ENCODE peak calls at places on chromosomes 12 and 14, in ten cellular contexts. F, S, U, L, T, Z, A, X, I and K are unnamed samples.
A peak's percentile ranks its signal among the peaks of the same experiment; 100 is the strongest.

GRCh38 chr12:41891226-41891625 is 253.4 kb downstream of the GXYLT1 start:
- DNase-seq in F (no peak), S (no peak), U (no peak), L (no peak), T (no peak), Z (no peak), A (no peak), X (no peak), I (no peak), K (no peak)

GRCh38 chr12:94844452-94844851 is 159.0 kb downstream of the NDUFA12 start:
- DNase-seq in F (no peak), S (no peak), U (no peak), L (no peak), T (no peak), Z (no peak), A (no peak), X (no peak), I (no peak), K (no peak)

GRCh38 chr14:99459491-99460100 is 21.1 kb downstream of the SETD3 start:
- DNase-seq in F (no peak), S (no peak), U (no peak), L (no peak), T (peak; percentile 16), Z (no peak), A (no peak), X (no peak), I (no peak), K (peak; percentile 3)

GRCh38 chr12:50589650-50590435 is 85.1 kb downstream of the DIP2B start:
- DNase-seq in F (no peak), S (peak; percentile 45), U (no peak), L (peak; percentile 73), T (peak; percentile 99), Z (no peak), A (peak; percentile 91), X (no peak), I (no peak), K (peak; percentile 41)

GRCh38 chr12:26028953-26029740 is 70.7 kb downstream of the RASSF8 start:
- DNase-seq in F (peak; percentile 34), S (no peak), U (peak; percentile 63), L (peak; percentile 38), T (peak; percentile 52), Z (peak; percentile 45), A (peak; percentile 72), X (no peak), I (no peak), K (peak; percentile 56)

GRCh38 chr14:67068246-67068645 is 121.0 kb upstream of the GARIN2 start:
- DNase-seq in F (no peak), S (peak; percentile 16), U (no peak), L (no peak), T (peak; percentile 35), Z (no peak), A (no peak), X (no peak), I (no peak), K (no peak)

GRCh38 chr12:108565976-108566375 is 3.6 kb downstream of the ISCU start:
- DNase-seq in F (peak; percentile 56), S (peak; percentile 56), U (peak; percentile 78), L (peak; percentile 86), T (peak; percentile 75), Z (no peak), A (peak; percentile 94), X (peak; percentile 89), I (no peak), K (peak; percentile 64)

GRCh38 chr12:130041983-130042812 is 120.1 kb upstream of the FZD10 start:
- DNase-seq in F (peak; percentile 84), S (no peak), U (no peak), L (no peak), T (no peak), Z (no peak), A (peak; percentile 19), X (peak; percentile 56), I (peak; percentile 12), K (no peak)

GRCh38 chr12:116502989-116503496 is 56.1 kb upstream of the MAP1LC3B2 start:
- DNase-seq in F (peak; percentile 31), S (no peak), U (peak; percentile 85), L (no peak), T (no peak), Z (no peak), A (no peak), X (no peak), I (no peak), K (no peak)

GRCh38 chr14:68271996-68272395 is 452.4 kb downstream of the RAD51B start:
- DNase-seq in F (no peak), S (no peak), U (no peak), L (no peak), T (no peak), Z (no peak), A (no peak), X (no peak), I (no peak), K (no peak)

GRCh38 chr12:6285063-6285477 is 25.4 kb upstream of the PLEKHG6 start:
- DNase-seq in F (peak; percentile 51), S (peak; percentile 90), U (peak; percentile 73), L (peak; percentile 72), T (peak; percentile 55), Z (peak; percentile 78), A (peak; percentile 78), X (peak; percentile 66), I (peak; percentile 17), K (peak; percentile 88)

GRCh38 chr12:123384318-123384993 is 524 bp downstream of the KMT5A start:
- DNase-seq in F (no peak), S (peak; percentile 38), U (peak; percentile 42), L (no peak), T (no peak), Z (peak; percentile 24), A (peak; percentile 74), X (peak; percentile 56), I (no peak), K (no peak)

GRCh38 chr12:75774309-75775052 is 257.1 kb downstream of the PHLDA1 start:
- DNase-seq in F (no peak), S (no peak), U (no peak), L (no peak), T (peak; percentile 67), Z (no peak), A (no peak), X (no peak), I (no peak), K (no peak)

GRCh38 chr14:91396959-91397815 is 20.4 kb downstream of the CCDC88C start:
- DNase-seq in F (peak; percentile 52), S (no peak), U (no peak), L (no peak), T (no peak), Z (no peak), A (no peak), X (no peak), I (no peak), K (no peak)

GRCh38 chr12:76455582-76456345 is 103.8 kb downstream of the OSBPL8 start:
- DNase-seq in F (peak; percentile 77), S (peak; percentile 32), U (peak; percentile 91), L (peak; percentile 81), T (peak; percentile 87), Z (peak; percentile 6), A (peak; percentile 93), X (no peak), I (no peak), K (peak; percentile 80)

GRCh38 chr12:6063379-6063735 is 61.1 kb downstream of the VWF start:
- DNase-seq in F (no peak), S (no peak), U (no peak), L (no peak), T (no peak), Z (no peak), A (no peak), X (no peak), I (no peak), K (no peak)

GRCh38 chr12:37548266-37548805 is 768.2 kb upstream of the ALG10B start:
- DNase-seq in F (no peak), S (no peak), U (no peak), L (no peak), T (no peak), Z (no peak), A (no peak), X (no peak), I (no peak), K (no peak)

GRCh38 chr14:63966407-63966806 is 113.6 kb downstream of the SYNE2 start:
- DNase-seq in F (no peak), S (no peak), U (no peak), L (no peak), T (no peak), Z (no peak), A (no peak), X (peak; percentile 50), I (no peak), K (no peak)

GRCh38 chr12:42812086-42812485 is 222.5 kb upstream of the PRICKLE1 start:
- DNase-seq in F (no peak), S (no peak), U (no peak), L (no peak), T (no peak), Z (no peak), A (peak; percentile 3), X (no peak), I (no peak), K (no peak)

GRCh38 chr12:5222011-5222461 is 178.4 kb downstream of the KCNA5 start:
- DNase-seq in F (no peak), S (no peak), U (no peak), L (no peak), T (no peak), Z (no peak), A (no peak), X (no peak), I (no peak), K (no peak)

GRCh38 chr14:55938249-55938791 is 179.9 kb upstream of the PELI2 start:
- DNase-seq in F (no peak), S (no peak), U (no peak), L (peak; percentile 61), T (peak; percentile 33), Z (no peak), A (peak; percentile 64), X (no peak), I (no peak), K (peak; percentile 48)

GRCh38 chr12:43009307-43009706 is 419.8 kb upstream of the PRICKLE1 start:
- DNase-seq in F (no peak), S (no peak), U (no peak), L (no peak), T (peak; percentile 1), Z (no peak), A (no peak), X (no peak), I (no peak), K (no peak)

GRCh38 chr12:43407816-43408645 is 144.0 kb downstream of the ADAMTS20 start:
- DNase-seq in F (no peak), S (peak; percentile 12), U (no peak), L (peak; percentile 10), T (no peak), Z (no peak), A (peak; percentile 41), X (no peak), I (no peak), K (no peak)

GRCh38 chr12:1630081-1630826 is 1.2 kb downstream of the WNT5B start:
- DNase-seq in F (peak; percentile 51), S (peak; percentile 55), U (peak; percentile 58), L (no peak), T (peak; percentile 15), Z (peak; percentile 37), A (peak; percentile 72), X (peak; percentile 72), I (no peak), K (peak; percentile 64)

GRCh38 chr12:108313609-108314331 is 25.3 kb downstream of the CMKLR1 start:
- DNase-seq in F (no peak), S (no peak), U (no peak), L (no peak), T (no peak), Z (peak; percentile 34), A (no peak), X (no peak), I (no peak), K (no peak)

GRCh38 chr14:62692490-62693106 is 352.7 kb downstream of the KCNH5 start:
- DNase-seq in F (peak; percentile 36), S (no peak), U (peak; percentile 22), L (no peak), T (peak; percentile 72), Z (no peak), A (no peak), X (no peak), I (no peak), K (no peak)

GRCh38 chr12:120748242-120748641 is 22.6 kb downstream of the ACADS start:
- DNase-seq in F (no peak), S (no peak), U (no peak), L (no peak), T (no peak), Z (no peak), A (no peak), X (no peak), I (no peak), K (no peak)

GRCh38 chr12:91529829-91530228 is 347.2 kb upstream of the DCN start:
- DNase-seq in F (no peak), S (no peak), U (peak; percentile 62), L (peak; percentile 34), T (peak; percentile 54), Z (no peak), A (peak; percentile 1), X (no peak), I (no peak), K (no peak)